ENCODE peak calls at places on chromosomes 7 and 10, in six cellular contexts. N is A549, L is right lobe of liver, O is IMR-90, Y is heart left ventricle, B is gastrocnemius medialis. V is an unnamed sample.

GRCh38 chr7:135801877-135802276 is 53.3 kb upstream of the FAM180A start:
- ATAC-seq in N (no peak), O (no peak), B (no peak), Y (no peak), L (peak; percentile 5), V (no peak)

GRCh38 chr7:36625247-36625646 is 99.0 kb downstream of the AOAH start:
- ATAC-seq in B (no peak), Y (no peak), L (peak; percentile 23), N (no peak), O (no peak), V (peak; percentile 37)

GRCh38 chr10:5476918-5477525 is 22.3 kb downstream of the CALML5 start:
- ATAC-seq in O (peak; percentile 40), N (no peak), Y (no peak), L (no peak), B (no peak), V (no peak)

GRCh38 chr7:34066968-34067367 is 161.6 kb downstream of the BMPER start:
- ATAC-seq in B (no peak), O (no peak), N (no peak), L (no peak), Y (no peak), V (no peak)

GRCh38 chr10:60978287-60979115 is 34.5 kb upstream of the RHOBTB1 start:
- ATAC-seq in L (peak; percentile 29), B (no peak), N (peak; percentile 83), Y (no peak), O (no peak), V (no peak)

GRCh38 chr10:16890691-16891090 is 73.5 kb upstream of the RSU1 start:
- ATAC-seq in L (no peak), O (no peak), Y (no peak), N (no peak), B (no peak), V (no peak)

GRCh38 chr10:132229834-132230556 is 43.2 kb downstream of the DPYSL4 start:
- ATAC-seq in L (peak; percentile 51), O (peak; percentile 38), N (peak; percentile 22), B (no peak), Y (peak; percentile 45), V (peak; percentile 48)

GRCh38 chr10:75181073-75181472 is 29.5 kb upstream of the VDAC2 start:
- ATAC-seq in O (no peak), Y (no peak), B (no peak), L (no peak), N (no peak), V (no peak)

GRCh38 chr7:6117533-6117932 is 86.4 kb downstream of the ANKRD61 start:
- ATAC-seq in N (no peak), O (no peak), Y (no peak), L (no peak), B (no peak), V (no peak)

GRCh38 chr10:114387784-114388183 is 16.5 kb downstream of the AFAP1L2 start:
- ATAC-seq in O (no peak), L (no peak), Y (no peak), B (no peak), N (no peak), V (no peak)
- TF ChIP-seq CTCF in O (no peak), L (no peak), Y (no peak), B (no peak), N (no peak), V (no peak)

GRCh38 chr7:73716318-73716890 is 3.1 kb downstream of the STX1A start:
- ATAC-seq in O (no peak), N (no peak), B (no peak), L (no peak), Y (no peak), V (no peak)
- TF ChIP-seq POLR2A in O (no peak), N (no peak), B (no peak), L (no peak), Y (no peak), V (no peak)

GRCh38 chr7:155524018-155524556 is 22.3 kb downstream of the CNPY1 start:
- ATAC-seq in O (no peak), B (no peak), L (no peak), N (peak; percentile 48), Y (no peak), V (no peak)
- TF ChIP-seq CTCF in O (no peak), B (no peak), L (no peak), N (peak; percentile 9), Y (peak; percentile 11), V (no peak)

GRCh38 chr10:7409045-7409731 is 1.6 kb downstream of the SFMBT2 start:
- ATAC-seq in B (peak; percentile 29), Y (no peak), N (peak; percentile 55), O (no peak), L (no peak), V (peak; percentile 6)
- TF ChIP-seq POLR2A in B (peak; percentile 49), Y (no peak), N (no peak), O (no peak), L (no peak), V (no peak)

GRCh38 chr7:39951156-39951942 is 1.3 kb downstream of the CDK13 start:
- ATAC-seq in Y (no peak), B (no peak), O (no peak), N (peak; percentile 39), L (peak; percentile 29), V (no peak)

GRCh38 chr7:39948932-39949928 is 826 bp upstream of the CDK13 start:
- ATAC-seq in Y (peak; percentile 95), B (peak; percentile 90), N (peak; percentile 91), O (peak; percentile 90), L (peak; percentile 93), V (peak; percentile 94)

GRCh38 chr7:39948375-39948774 is 1.7 kb upstream of the CDK13 start:
- ATAC-seq in O (no peak), L (no peak), Y (no peak), N (no peak), B (no peak), V (no peak)

GRCh38 chr7:39950473-39951155 is 558 bp downstream of the CDK13 start:
- ATAC-seq in L (no peak), N (peak; percentile 9), B (peak; percentile 14), Y (no peak), O (peak; percentile 6), V (peak; percentile 2)

GRCh38 chr7:39949980-39950472 is at the start of gene CDK13:
- ATAC-seq in N (peak; percentile 78), L (peak; percentile 65), Y (peak; percentile 10), B (peak; percentile 43), O (peak; percentile 62), V (peak; percentile 62)
- TF ChIP-seq CTCF in N (no peak), L (no peak), Y (no peak), B (no peak), O (no peak), V (no peak)

DNA sequence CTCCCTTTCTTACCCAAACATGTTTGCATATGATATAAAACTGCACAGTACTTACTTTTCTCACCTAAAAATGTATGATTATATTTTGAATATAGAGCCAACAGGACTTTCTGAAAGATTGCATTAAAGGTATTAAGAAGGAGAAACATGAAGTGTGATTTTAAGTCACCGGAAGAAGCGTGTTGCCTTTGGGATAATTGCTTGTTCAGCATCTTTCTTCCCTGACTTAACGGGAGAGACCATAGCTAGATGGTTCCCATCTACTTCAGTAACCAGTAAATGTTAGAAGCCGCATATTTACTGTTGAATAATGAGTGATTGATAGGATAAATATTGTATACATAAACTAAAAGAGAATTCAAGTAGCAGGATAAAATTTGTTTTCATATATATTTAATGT is 197.1 kb downstream of the NRG3 start:
- ATAC-seq in Y (no peak), N (no peak), B (no peak), O (no peak), L (no peak), V (no peak)
- TF ChIP-seq POLR2A in Y (no peak), N (no peak), B (no peak), O (no peak), L (no peak), V (no peak)